ENCODE peak calls at places on chromosomes 11 and 22, in eight cellular contexts. R is activated T-cell treated with anti-CD3 and anti-CD28 coated beads, Interleukin-2, amount 50 U/mL, for 72 hours; O is IMR-90; W is stimulated activated CD8-positive, alpha-beta memory T cell treated with anti-CD3 and anti-CD28 coated beads, Interleukin-7, amount 100 ng/mL, for 1 hour; U is HL-60; M is heart right ventricle; H is CD8-positive, alpha-beta T cell; A is progenitor cell of endocrine pancreas. V is an unnamed sample.

GRCh38 chr11:63906585-63906984 is 10.4 kb downstream of the RCOR2 start:
- DNase-seq in R (peak), O (peak), W (peak), U (no peak), M (no peak), H (peak), A (no peak), V (no peak)

GRCh38 chr11:105489431-105489830 is 120.4 kb upstream of the GRIA4 start:
- DNase-seq in R (no peak), O (peak), W (no peak), U (no peak), M (no peak), H (no peak), A (no peak), V (no peak)

GRCh38 chr22:49853981-49854791 is 542 bp downstream of the ZBED4 start:
- DNase-seq in R (peak), O (peak), W (no peak), U (no peak), M (peak), H (no peak), A (no peak), V (no peak)

GRCh38 chr22:35752172-35752832 is 34.6 kb downstream of the APOL5 start:
- DNase-seq in R (no peak), O (no peak), W (no peak), U (no peak), M (no peak), H (no peak), A (no peak), V (no peak)

GRCh38 chr11:6604081-6604626 is 580 bp downstream of the ILK start:
- DNase-seq in R (peak), O (peak), W (peak), U (no peak), M (no peak), H (peak), A (no peak), V (peak)

GRCh38 chr11:67468056-67468455 is 995 bp downstream of the TMEM134 start:
- DNase-seq in R (peak), O (no peak), W (no peak), U (no peak), M (no peak), H (no peak), A (no peak), V (no peak)

GRCh38 chr11:109734602-109735001 is 312.6 kb downstream of the C11orf87 start:
- DNase-seq in R (no peak), O (peak), W (no peak), U (no peak), M (no peak), H (no peak), A (no peak), V (no peak)

GRCh38 chr11:19419021-19419750 is 178.4 kb upstream of the E2F8 start:
- DNase-seq in R (no peak), O (peak), W (no peak), U (no peak), M (no peak), H (no peak), A (no peak), V (no peak)

GRCh38 chr22:46993626-46994025 is 231.2 kb downstream of the TBC1D22A start:
- DNase-seq in R (no peak), O (no peak), W (no peak), U (no peak), M (no peak), H (no peak), A (no peak), V (no peak)

GRCh38 chr11:96744697-96745096 is 354.9 kb downstream of the JRKL start:
- DNase-seq in R (no peak), O (peak), W (no peak), U (no peak), M (no peak), H (no peak), A (no peak), V (no peak)

GRCh38 chr11:85281550-85281949 is 345.6 kb downstream of the DLG2 start:
- DNase-seq in R (no peak), O (no peak), W (no peak), U (no peak), M (no peak), H (no peak), A (no peak), V (no peak)

GRCh38 chr11:78212586-78213371 is 24.1 kb downstream of the USP35 start:
- DNase-seq in R (no peak), O (peak), W (no peak), U (no peak), M (no peak), H (no peak), A (no peak), V (no peak)

GRCh38 chr11:133082453-133082781 is 449.9 kb downstream of the OPCML start:
- DNase-seq in R (peak), O (no peak), W (no peak), U (no peak), M (peak), H (no peak), A (no peak), V (no peak)

GRCh38 chr11:12705874-12706273 is 31.7 kb downstream of the TEAD1 start:
- DNase-seq in R (no peak), O (no peak), W (no peak), U (no peak), M (no peak), H (no peak), A (no peak), V (no peak)

GRCh38 chr11:76102772-76103171 is 103.5 kb downstream of the WNT11 start:
- DNase-seq in R (no peak), O (peak), W (no peak), U (no peak), M (peak), H (no peak), A (no peak), V (no peak)

GRCh38 chr11:22349446-22349845 is 11.3 kb downstream of the SLC17A6 start:
- DNase-seq in R (no peak), O (no peak), W (no peak), U (no peak), M (no peak), H (no peak), A (no peak), V (no peak)

GRCh38 chr11:10529279-10529678 is 11.7 kb downstream of the RNF141 start:
- DNase-seq in R (no peak), O (peak), W (no peak), U (no peak), M (no peak), H (no peak), A (no peak), V (no peak)

GRCh38 chr11:60831501-60832079 is 10.3 kb upstream of the CCDC86 start:
- DNase-seq in R (no peak), O (peak), W (no peak), U (no peak), M (no peak), H (no peak), A (no peak), V (no peak)

GRCh38 chr11:133326849-133327248 is 205.5 kb downstream of the OPCML start:
- DNase-seq in R (no peak), O (no peak), W (no peak), U (no peak), M (no peak), H (no peak), A (no peak), V (no peak)

GRCh38 chr22:27748355-27749168 is 53.0 kb downstream of the MN1 start:
- DNase-seq in R (no peak), O (peak), W (no peak), U (no peak), M (no peak), H (no peak), A (no peak), V (no peak)

GRCh38 chr11:200224-201003 is 6.8 kb downstream of the BET1L start:
- DNase-seq in R (no peak), O (no peak), W (no peak), U (no peak), M (no peak), H (no peak), A (no peak), V (no peak)

GRCh38 chr11:123704341-123704740 is 37.1 kb downstream of the ZNF202 start:
- DNase-seq in R (no peak), O (no peak), W (no peak), U (no peak), M (no peak), H (no peak), A (no peak), V (no peak)

V was measured in activated T-helper 2 cell treated with anti-CD3 and anti-CD28 coated beads, Interferon-gamma antibody, Interleukin-2, Interleukin-4, amounts not matched to agents 10 μg/mL and 5 μg/mL and 100 μg/mL, durations not matched to agents 14 hours and 24 hours and 36 hours.